ENCODE peak calls at places on chromosomes 2 and 18, in four cellular contexts. S is PC-3, O is uterus, P is fibroblast of lung. X is an unnamed sample.
A peak's percentile ranks its signal among the peaks of the same experiment; 100 is the strongest.

GRCh38 chr2:10504370-10504993 is 56.4 kb upstream of the ODC1 start:
- DNase-seq in S (no peak), O (no peak), P (no peak), X (no peak)

GRCh38 chr2:238925816-238926215 is 77.9 kb downstream of the TWIST2 start:
- DNase-seq in S (no peak), O (peak; percentile 9), P (no peak), X (no peak)

GRCh38 chr2:111227716-111228141 is 107.0 kb downstream of the BCL2L11 start:
- DNase-seq in S (peak; percentile 37), O (no peak), P (peak; percentile 44), X (no peak)

GRCh38 chr2:9220201-9220600 is 13.6 kb downstream of the ASAP2 start:
- DNase-seq in S (peak; percentile 32), O (no peak), P (no peak), X (no peak)

GRCh38 chr2:151357359-151357758 is at the start of gene TNFAIP6:
- DNase-seq in S (peak; percentile 22), O (peak; percentile 31), P (peak; percentile 98), X (no peak)

GRCh38 chr18:61833387-61833786 is 59.4 kb downstream of the RNF152 start:
- DNase-seq in S (no peak), O (no peak), P (peak; percentile 59), X (no peak)

GRCh38 chr2:237422309-237422708 is 8.3 kb upstream of the COL6A3 start:
- DNase-seq in S (no peak), O (no peak), P (peak; percentile 68), X (no peak)

GRCh38 chr2:229818230-229818629 is 103.6 kb downstream of the TRIP12 start:
- DNase-seq in S (peak; percentile 65), O (no peak), P (no peak), X (no peak)

GRCh38 chr2:159010340-159010739 is 41.9 kb downstream of the TANC1 start:
- DNase-seq in S (peak; percentile 71), O (no peak), P (peak; percentile 60), X (no peak)

GRCh38 chr2:207088839-207089238 is 76.9 kb downstream of the KLF7 start:
- DNase-seq in S (no peak), O (no peak), P (no peak), X (no peak)

GRCh38 chr18:12345491-12346239 is 31.4 kb downstream of the AFG3L2 start:
- DNase-seq in S (peak; percentile 73), O (no peak), P (no peak), X (no peak)

GRCh38 chr2:126275093-126275492 is 380.9 kb upstream of the GYPC start:
- DNase-seq in S (no peak), O (no peak), P (no peak), X (no peak)

GRCh38 chr2:42927334-42928160 is 135.2 kb upstream of the HAAO start:
- DNase-seq in S (no peak), O (peak; percentile 69), P (no peak), X (peak; percentile 67)

GRCh38 chr2:109604597-109604996 is 9.2 kb downstream of the SEPTIN10 start:
- DNase-seq in S (peak; percentile 86), O (no peak), P (peak; percentile 58), X (no peak)

GRCh38 chr2:47269316-47270232 is 114.5 kb upstream of the STPG4 start:
- DNase-seq in S (peak; percentile 99), O (peak; percentile 60), P (peak; percentile 96), X (peak; percentile 70)

GRCh38 chr18:2303517-2304238 is 267.6 kb downstream of the METTL4 start:
- DNase-seq in S (peak; percentile 81), O (no peak), P (no peak), X (no peak)

GRCh38 chr2:60679059-60679780 is 76.8 kb upstream of the PAPOLG start:
- DNase-seq in S (no peak), O (no peak), P (no peak), X (no peak)

GRCh38 chr2:120761164-120761861 is 25.6 kb downstream of the GLI2 start:
- DNase-seq in S (no peak), O (peak; percentile 11), P (no peak), X (no peak)

GRCh38 chr2:9179572-9180201 is 26.9 kb upstream of the ASAP2 start:
- DNase-seq in S (peak; percentile 97), O (peak; percentile 76), P (peak; percentile 87), X (no peak)

GRCh38 chr2:233101826-233102225 is 41.7 kb downstream of the INPP5D start:
- DNase-seq in S (no peak), O (no peak), P (no peak), X (no peak)

GRCh38 chr2:138720035-138720589 is 60.1 kb downstream of the NXPH2 start:
- DNase-seq in S (peak; percentile 42), O (no peak), P (no peak), X (no peak)

GRCh38 chr2:14745288-14746076 is 113.0 kb downstream of the LRATD1 start:
- DNase-seq in S (no peak), O (no peak), P (no peak), X (no peak)

GRCh38 chr2:190170673-190171072 is 108.1 kb upstream of the MSTN start:
- DNase-seq in S (no peak), O (no peak), P (no peak), X (no peak)

GRCh38 chr2:116304328-116304727 is 1510.2 kb upstream of the DDX18 start:
- DNase-seq in S (no peak), O (no peak), P (no peak), X (no peak)

GRCh38 chr2:110815938-110816337 is 83.6 kb downstream of the ACOXL start:
- DNase-seq in S (no peak), O (no peak), P (no peak), X (no peak)

GRCh38 chr18:13530879-13531387 is 195.4 kb downstream of the FAM210A start:
- DNase-seq in S (peak; percentile 47), O (peak; percentile 61), P (peak; percentile 31), X (peak; percentile 67)

GRCh38 chr2:191916826-191917225 is 69.9 kb upstream of the CAVIN2 start:
- DNase-seq in S (no peak), O (no peak), P (no peak), X (no peak)

GRCh38 chr2:241755166-241755565 is 20.7 kb downstream of the D2HGDH start:
- DNase-seq in S (no peak), O (no peak), P (no peak), X (no peak)
- H3K36me3 ChIP-seq in S (peaks cover under 1% of the 10 kb centered on the region), O (no peaks in the 10 kb centered on the region), P (peaks cover 10% of the 10 kb centered on the region), X (peaks cover 3% of the 10 kb centered on the region)

DNA sequence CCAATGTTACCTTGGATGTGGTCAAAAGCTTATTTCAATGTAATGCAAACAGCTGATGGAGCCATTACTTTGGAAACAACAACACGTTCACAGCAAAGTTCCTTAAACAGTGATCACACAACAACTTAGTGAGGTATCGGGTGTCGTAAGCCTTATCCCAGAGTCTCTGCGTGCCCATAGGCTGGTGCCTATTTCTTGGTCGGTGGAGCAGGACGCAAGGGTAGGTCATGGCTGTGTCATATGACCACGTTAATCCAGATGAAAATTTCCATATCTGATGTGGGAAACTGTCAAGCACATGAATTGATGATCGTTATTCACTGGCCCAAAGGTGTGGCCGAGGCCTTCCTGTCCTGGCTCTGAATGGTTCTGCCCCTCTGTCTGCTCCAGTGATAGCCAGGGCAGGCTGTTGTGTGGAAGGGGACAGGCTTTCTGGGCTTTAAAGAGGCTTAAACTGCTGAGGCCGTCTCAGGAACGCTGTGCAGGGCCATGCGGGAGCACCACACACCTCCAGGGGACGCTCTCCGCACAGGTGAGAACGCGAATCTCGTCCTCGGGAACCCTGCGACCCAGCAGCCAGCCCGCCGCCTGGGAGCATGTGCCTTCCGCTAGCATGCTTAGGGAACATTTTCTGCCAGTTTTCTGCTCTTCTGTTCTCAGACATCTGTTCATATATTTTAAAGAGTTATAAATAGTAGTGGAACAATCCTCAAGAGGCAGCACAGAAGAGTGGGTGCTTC is 90.6 kb downstream of the KCTD1 start:
- DNase-seq in S (no peak), O (no peak), P (no peak), X (no peak)
- TF ChIP-seq CTCF in S (peak; percentile 15), O (no peak), P (no peak), X (no peak)

DNA sequence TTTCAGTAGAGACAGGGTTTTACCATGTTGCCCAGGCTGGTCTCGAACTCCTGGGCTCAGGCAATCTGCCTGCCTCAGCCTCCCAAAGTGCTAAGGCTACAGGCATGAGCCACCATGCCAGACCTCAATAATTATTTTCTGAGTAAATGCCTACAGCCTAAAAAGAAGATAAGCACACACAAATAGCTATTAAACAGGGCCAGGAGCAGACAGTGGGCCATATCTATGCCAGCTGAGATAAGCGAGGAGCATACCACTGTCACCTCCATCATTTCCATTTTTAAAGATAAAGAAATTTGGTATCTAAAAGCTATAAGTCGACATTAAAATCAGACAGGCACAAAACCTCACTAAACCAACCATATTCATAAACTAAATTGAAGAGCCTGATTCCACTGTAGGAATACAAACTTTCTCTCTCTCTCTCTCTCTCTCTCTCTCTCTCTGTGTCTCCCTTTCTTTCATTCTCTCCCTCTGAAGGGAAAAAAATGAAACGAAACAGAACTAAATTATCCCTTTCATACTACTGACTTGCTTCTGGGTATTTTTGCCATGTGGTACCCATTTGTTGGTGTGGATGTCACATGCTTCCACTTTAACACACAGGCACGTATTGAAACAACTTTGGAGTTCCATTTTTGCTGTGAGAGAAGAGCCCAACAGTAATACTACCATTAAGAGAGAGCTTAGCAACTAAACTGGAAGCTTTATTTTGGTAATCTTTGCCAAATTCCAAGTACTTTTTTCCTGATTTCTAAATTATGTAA is 51.0 kb downstream of the FARSB start:
- DNase-seq in S (no peak), O (no peak), P (no peak), X (no peak)
- H3K36me3 ChIP-seq in S (peaks cover 35% of the 10 kb centered on the region), O (no peaks in the 10 kb centered on the region), P (no peaks in the 10 kb centered on the region), X (peaks cover 32% of the 10 kb centered on the region)

DNA sequence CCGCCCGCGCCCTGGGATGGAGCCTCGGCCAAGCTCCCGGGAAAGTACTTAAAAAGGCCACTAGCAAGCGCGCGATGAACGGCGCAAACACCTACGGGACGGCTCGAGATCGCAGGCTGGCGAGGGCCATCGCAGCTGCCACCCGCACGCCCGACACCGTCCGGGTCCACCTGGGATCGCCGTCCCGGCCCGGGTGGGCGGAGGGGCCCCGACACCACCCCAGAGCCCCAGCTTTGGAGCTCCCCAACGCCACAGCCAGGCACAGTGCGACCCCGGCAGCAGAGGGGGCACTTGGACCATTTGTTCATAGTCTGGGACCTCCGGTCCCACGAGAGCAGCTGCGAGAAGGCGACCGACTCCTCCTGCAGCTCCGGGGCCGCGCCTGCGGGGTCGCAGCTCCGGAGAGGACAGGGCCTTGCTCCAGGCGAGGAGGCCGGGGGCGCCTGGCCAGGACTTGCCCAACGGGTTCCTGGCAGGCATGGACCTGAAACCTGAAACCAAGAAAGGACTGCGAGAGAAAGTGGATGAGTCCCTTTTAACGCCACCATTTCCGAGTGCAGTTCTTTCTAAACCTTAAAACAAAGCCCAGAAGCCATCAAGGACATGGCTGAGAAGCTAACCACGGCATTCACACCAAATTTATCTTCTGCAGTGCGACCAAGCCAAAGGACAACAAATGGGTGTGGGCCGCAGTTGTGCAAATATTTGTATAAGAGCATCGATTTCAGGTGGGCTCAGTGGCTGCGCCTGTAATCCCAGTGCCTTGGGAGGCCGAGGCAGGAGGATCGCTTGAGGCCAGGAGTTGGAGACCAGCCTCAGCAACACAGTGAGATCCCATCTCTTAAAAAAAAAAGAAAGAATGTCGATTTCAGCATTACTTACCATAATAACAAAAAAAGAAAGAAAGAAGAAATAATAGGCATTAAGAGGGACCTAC is 54.0 kb upstream of the IMP4 start:
- DNase-seq in S (no peak), O (no peak), P (no peak), X (no peak)
- TF ChIP-seq CTCF in S (no peak), O (no peak), P (no peak), X (no peak)

DNA sequence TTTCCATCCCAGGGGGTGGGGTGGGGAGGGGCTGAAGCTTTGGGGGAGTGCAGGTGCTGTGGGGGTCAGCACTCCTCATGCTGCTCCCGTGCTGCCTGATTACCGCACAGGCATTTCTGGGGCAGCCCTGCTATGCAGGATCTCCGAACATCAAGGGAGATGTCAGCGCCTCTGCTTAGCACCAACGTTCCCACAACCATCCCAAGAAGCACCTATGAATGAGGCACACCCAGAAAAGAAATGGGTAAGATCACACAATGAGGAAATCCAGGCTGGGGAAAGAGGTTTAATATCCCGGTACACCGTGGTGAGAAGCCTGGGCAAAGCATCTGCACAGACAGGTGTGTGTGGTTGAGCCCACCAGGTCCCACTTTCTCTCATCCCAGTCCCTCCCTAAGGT is 17.5 kb downstream of the GAREM2 start:
- DNase-seq in S (no peak), O (no peak), P (no peak), X (no peak)
- H3K36me3 ChIP-seq in S (peaks cover 21% of the 10 kb centered on the region), O (no peaks in the 10 kb centered on the region), P (peaks cover 13% of the 10 kb centered on the region), X (peaks cover 6% of the 10 kb centered on the region)

X was measured in psoas muscle.